ENCODE peak calls at places on chromosome 4, in six cellular contexts. P is thyroid gland, S is cardiac muscle cell, X is astrocyte of the cerebellum, A is MCF 10A, B is tibial nerve. R is an unnamed sample.

GRCh38 chr4:53593765-53594164 is 2.5 kb upstream of the LNX1 start:
- DNase-seq in P (no peak), S (no peak), X (no peak), B (no peak), A (no peak), R (no peak)

GRCh38 chr4:25253072-25253447 is 19.2 kb downstream of the PI4K2B start:
- DNase-seq in X (no peak), S (no peak), A (peak; percentile 24), B (no peak), P (no peak), R (no peak)

GRCh38 chr4:118911162-118911791 is 22.6 kb downstream of the SYNPO2 start:
- DNase-seq in B (no peak), X (no peak), S (peak; percentile 12), P (no peak), A (no peak), R (no peak)

GRCh38 chr4:123250843-123251242 is 145.8 kb upstream of the SPRY1 start:
- DNase-seq in X (peak; percentile 41), B (peak; percentile 45), S (peak; percentile 64), P (peak; percentile 64), A (peak; percentile 41), R (no peak)

GRCh38 chr4:3521621-3522325 is 10.4 kb downstream of the LRPAP1 start:
- DNase-seq in S (no peak), B (no peak), A (no peak), X (no peak), P (no peak), R (no peak)

GRCh38 chr4:41160856-41161255 is 53.5 kb downstream of the APBB2 start:
- DNase-seq in X (no peak), A (no peak), B (no peak), S (no peak), P (no peak), R (no peak)

GRCh38 chr4:37767546-37767945 is 58.9 kb upstream of the PGM2 start:
- DNase-seq in S (peak; percentile 79), A (peak; percentile 64), B (peak; percentile 43), P (peak; percentile 45), X (no peak), R (no peak)

GRCh38 chr4:137345597-137345996 is 186.7 kb downstream of the PCDH18 start:
- DNase-seq in S (no peak), A (no peak), B (no peak), P (no peak), X (no peak), R (no peak)

GRCh38 chr4:86592553-86593249 is 1.4 kb upstream of the PTPN13 start:
- DNase-seq in P (no peak), B (no peak), X (no peak), A (no peak), S (no peak), R (no peak)

GRCh38 chr4:162157241-162157640 is 6.6 kb downstream of the FSTL5 start:
- DNase-seq in B (no peak), X (no peak), A (no peak), P (no peak), S (no peak), R (no peak)

GRCh38 chr4:79869597-79870336 is 203.3 kb downstream of the ANTXR2 start:
- DNase-seq in X (no peak), A (no peak), B (no peak), P (no peak), S (no peak), R (no peak)

GRCh38 chr4:186932631-186933150 is 209.0 kb upstream of the FAT1 start:
- DNase-seq in S (peak; percentile 49), B (no peak), X (peak; percentile 73), A (peak; percentile 33), P (no peak), R (no peak)

GRCh38 chr4:40844261-40844660 is 94.5 kb downstream of the NSUN7 start:
- DNase-seq in P (no peak), B (no peak), X (no peak), S (no peak), A (no peak), R (no peak)

GRCh38 chr4:159024828-159025227 is 78.1 kb upstream of the RAPGEF2 start:
- DNase-seq in X (no peak), P (no peak), S (no peak), B (no peak), A (no peak), R (no peak)

GRCh38 chr4:140790765-140791164 is 34.6 kb upstream of the TBC1D9 start:
- DNase-seq in X (no peak), A (peak; percentile 44), S (peak; percentile 45), P (no peak), B (peak; percentile 28), R (no peak)

GRCh38 chr4:103375278-103375677 is 177.1 kb upstream of the CENPE start:
- DNase-seq in B (no peak), X (no peak), S (peak; percentile 23), P (no peak), A (peak; percentile 74), R (no peak)

GRCh38 chr4:111755571-111755970 is 389.7 kb upstream of the FAM241A start:
- DNase-seq in B (no peak), S (no peak), P (no peak), A (no peak), X (no peak), R (no peak)

GRCh38 chr4:41213563-41214157 is 682 bp downstream of the APBB2 start:
- DNase-seq in P (peak; percentile 42), X (no peak), A (peak; percentile 29), S (peak; percentile 30), B (no peak), R (peak; percentile 61)

GRCh38 chr4:17702666-17703065 is 78.8 kb downstream of the FAM184B start:
- DNase-seq in X (no peak), S (no peak), A (no peak), B (no peak), P (no peak), R (no peak)

GRCh38 chr4:82360298-82361177 is 13.3 kb downstream of the HNRNPD start:
- DNase-seq in S (peak; percentile 38), A (peak; percentile 49), B (peak; percentile 12), P (no peak), X (no peak), R (no peak)

GRCh38 chr4:113355550-113356371 is 306.3 kb downstream of the ANK2 start:
- DNase-seq in B (no peak), A (peak; percentile 87), X (peak; percentile 84), P (no peak), S (peak; percentile 94), R (no peak)

GRCh38 chr4:88628746-88629145 is 36.5 kb downstream of the HERC3 start:
- DNase-seq in X (peak; percentile 55), S (no peak), P (no peak), A (peak; percentile 84), B (no peak), R (no peak)

GRCh38 chr4:23455482-23455881 is 434.4 kb downstream of the PPARGC1A start:
- DNase-seq in X (peak; percentile 4), P (peak; percentile 5), S (peak; percentile 6), B (no peak), A (peak; percentile 45), R (peak; percentile 6)

GRCh38 chr4:8553958-8554357 is 26.2 kb upstream of the GPR78 start:
- DNase-seq in P (no peak), S (no peak), B (no peak), X (no peak), A (no peak), R (no peak)

GRCh38 chr4:87081826-87082225 is 138.6 kb downstream of the KLHL8 start:
- DNase-seq in A (peak; percentile 37), X (no peak), S (no peak), B (no peak), P (no peak), R (no peak)

GRCh38 chr4:136369073-136369472 is 1163.2 kb downstream of the PCDH18 start:
- DNase-seq in B (no peak), A (peak; percentile 9), S (no peak), P (no peak), X (no peak), R (no peak)

GRCh38 chr4:88162636-88163035 is 4.2 kb upstream of the ABCG2 start:
- DNase-seq in B (no peak), P (no peak), A (no peak), X (no peak), S (no peak), R (peak; percentile 35)

GRCh38 chr4:75229783-75230570 is 284.2 kb downstream of the RCHY1 start:
- DNase-seq in A (no peak), X (no peak), P (no peak), B (no peak), S (no peak), R (no peak)

GRCh38 chr4:41505161-41505653 is 32.8 kb upstream of the LIMCH1 start:
- DNase-seq in X (no peak), S (no peak), B (no peak), A (peak; percentile 79), P (peak; percentile 38), R (no peak)

GRCh38 chr4:48796191-48796926 is 16.3 kb upstream of the FRYL start:
- DNase-seq in S (no peak), P (no peak), A (no peak), B (no peak), X (no peak), R (no peak)

GRCh38 chr4:110364911-110365520 is 110.9 kb upstream of the ENPEP start:
- DNase-seq in P (no peak), S (peak; percentile 44), A (no peak), B (no peak), X (no peak), R (no peak)

GRCh38 chr4:111283066-111283677 is 660.3 kb upstream of the PITX2 start:
- DNase-seq in A (peak; percentile 77), P (peak; percentile 44), B (peak; percentile 29), X (peak; percentile 22), S (peak; percentile 67), R (peak; percentile 77)

DNA sequence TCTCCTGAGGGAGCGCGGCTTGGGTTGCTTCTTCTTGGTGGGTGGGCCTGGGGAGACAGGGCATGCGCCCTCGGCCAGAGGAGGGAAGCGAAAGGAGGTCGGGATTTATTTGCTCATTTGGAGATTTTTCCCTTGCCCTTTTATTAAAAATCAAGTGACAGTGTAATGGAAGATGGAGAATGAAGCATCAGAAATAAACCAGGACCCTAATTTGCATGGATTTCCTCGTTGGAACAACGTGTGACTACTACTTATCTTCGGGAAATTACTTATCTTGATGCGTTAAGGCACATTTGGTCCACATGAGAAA is 707 bp upstream of the CLOCK start:
- DNase-seq in A (no peak), P (no peak), S (peak; percentile 66), X (no peak), B (no peak), R (peak; percentile 73)
- TF ChIP-seq CTCF in A (no peak), P (no peak), S (no peak), X (no peak), B (no peak), R (no peak)

DNA sequence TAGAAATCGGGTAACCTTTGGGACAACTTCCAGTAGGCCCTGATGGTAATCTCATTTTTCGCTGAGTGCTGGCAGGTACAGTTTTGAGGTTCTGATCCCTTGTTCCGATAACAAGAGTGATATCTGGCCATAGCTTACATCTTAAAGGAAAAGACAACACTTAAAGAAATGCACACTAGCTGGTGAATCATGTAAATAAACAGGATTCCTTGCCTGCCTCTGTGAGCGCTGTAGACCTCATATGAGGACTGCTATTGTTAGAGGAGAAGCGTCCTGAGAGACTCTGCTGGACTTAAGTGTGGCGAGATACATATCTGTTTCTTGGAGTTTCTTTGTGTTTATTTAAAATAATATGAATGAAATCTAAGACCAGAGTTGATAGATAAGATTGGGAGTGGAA is 149.3 kb upstream of the SLC4A4 start:
- DNase-seq in A (no peak), P (no peak), B (no peak), X (no peak), S (peak; percentile 42), R (no peak)
- TF ChIP-seq CTCF in A (no peak), P (no peak), B (no peak), X (peak; percentile 19), S (peak; percentile 3), R (no peak)

GRCh38 chr4:183444149-183444952 is at the start of gene CDKN2AIP:
- DNase-seq in S (peak; percentile 96), A (peak; percentile 94), P (peak; percentile 91), B (peak; percentile 81), X (peak; percentile 75), R (peak; percentile 91)
- TF ChIP-seq CTCF in S (no peak), A (no peak), P (peak; percentile 6), B (peak; percentile 23), X (no peak), R (no peak)

GRCh38 chr4:117134386-117134785 is 49.0 kb upstream of the TRAM1L1 start:
- DNase-seq in A (peak; percentile 71), S (peak; percentile 56), B (no peak), P (peak; percentile 46), X (peak; percentile 92), R (peak; percentile 36)
- TF ChIP-seq CTCF in A (peak; percentile 53), S (peak; percentile 39), B (no peak), P (peak; percentile 72), X (peak; percentile 68), R (peak; percentile 54)